ENCODE peak calls at places on chromosome 17, in ten cellular contexts. R is adrenal gland, Y is ascending aorta, B is heart right ventricle, V is body of pancreas, A is stomach, I is tibial nerve, T is left ventricle myocardium inferior, J is GM12878, E is uterus. W is an unnamed sample.
A peak's percentile ranks its signal among the peaks of the same experiment; 100 is the strongest.

GRCh38 chr17:33987162-33987561 is 267.9 kb upstream of the CCL2 start:
- DNase-seq in R (no peak), Y (no peak), B (no peak), V (no peak), A (no peak), I (no peak), T (no peak), J (no peak), E (no peak), W (no peak)

GRCh38 chr17:55811536-55811935 is 60.7 kb downstream of the PCTP start:
- DNase-seq in R (no peak), Y (no peak), B (peak; percentile 32), V (no peak), A (no peak), I (no peak), T (peak; percentile 13), J (no peak), E (no peak), W (no peak)

GRCh38 chr17:55454906-55455474 is 33.4 kb upstream of the MMD start:
- DNase-seq in R (no peak), Y (no peak), B (no peak), V (no peak), A (no peak), I (no peak), T (no peak), J (no peak), E (no peak), W (peak; percentile 73)

GRCh38 chr17:58535431-58535830 is 21.0 kb upstream of the MTMR4 start:
- DNase-seq in R (no peak), Y (no peak), B (no peak), V (no peak), A (no peak), I (no peak), T (no peak), J (no peak), E (no peak), W (no peak)

GRCh38 chr17:68600123-68600880 is 865 bp downstream of the FAM20A start:
- DNase-seq in R (no peak), Y (no peak), B (peak; percentile 24), V (peak; percentile 38), A (peak; percentile 72), I (no peak), T (peak; percentile 56), J (no peak), E (peak; percentile 68), W (no peak)

GRCh38 chr17:76781056-76781982 is 43.4 kb downstream of the MFSD11 start:
- DNase-seq in R (no peak), Y (no peak), B (no peak), V (no peak), A (no peak), I (no peak), T (no peak), J (no peak), E (no peak), W (no peak)

GRCh38 chr17:4003501-4004421 is 39.5 kb upstream of the ATP2A3 start:
- DNase-seq in R (no peak), Y (peak; percentile 63), B (peak; percentile 36), V (peak; percentile 86), A (peak; percentile 81), I (no peak), T (no peak), J (no peak), E (no peak), W (no peak)

GRCh38 chr17:63116228-63116627 is 150.2 kb downstream of the TANC2 start:
- DNase-seq in R (no peak), Y (no peak), B (no peak), V (no peak), A (no peak), I (no peak), T (no peak), J (no peak), E (no peak), W (no peak)

GRCh38 chr17:58085039-58085715 is 2.0 kb downstream of the DYNLL2 start:
- DNase-seq in R (no peak), Y (no peak), B (no peak), V (no peak), A (no peak), I (no peak), T (no peak), J (no peak), E (no peak), W (no peak)

GRCh38 chr17:35086931-35087573 is 23.5 kb upstream of the RFFL start:
- DNase-seq in R (no peak), Y (no peak), B (no peak), V (no peak), A (no peak), I (no peak), T (no peak), J (no peak), E (no peak), W (no peak)

GRCh38 chr17:50426814-50427787 is 1.1 kb downstream of the ACSF2 start:
- DNase-seq in R (peak; percentile 42), Y (no peak), B (peak; percentile 20), V (peak; percentile 26), A (peak; percentile 56), I (no peak), T (peak; percentile 17), J (no peak), E (peak; percentile 19), W (no peak)

GRCh38 chr17:80219777-80220708 is at the start of the genes SGSH and SLC26A11:
- DNase-seq in R (peak; percentile 89), Y (peak; percentile 88), B (peak; percentile 82), V (peak; percentile 88), A (peak; percentile 87), I (peak; percentile 68), T (peak; percentile 86), J (no peak), E (peak; percentile 78), W (no peak)

GRCh38 chr17:80223142-80223815 is 3.1 kb downstream of the SLC26A11 start:
- DNase-seq in R (no peak), Y (no peak), B (no peak), V (no peak), A (no peak), I (no peak), T (no peak), J (no peak), E (no peak), W (no peak)

GRCh38 chr17:80222376-80223141 is 2.3 kb downstream of the SLC26A11 start:
- DNase-seq in R (no peak), Y (no peak), B (no peak), V (no peak), A (no peak), I (no peak), T (no peak), J (no peak), E (no peak), W (no peak)

GRCh38 chr17:80220709-80221215 is 535 bp downstream of the SLC26A11 start:
- DNase-seq in R (peak; percentile 53), Y (no peak), B (no peak), V (peak; percentile 37), A (no peak), I (no peak), T (no peak), J (no peak), E (peak; percentile 40), W (no peak)

DNA sequence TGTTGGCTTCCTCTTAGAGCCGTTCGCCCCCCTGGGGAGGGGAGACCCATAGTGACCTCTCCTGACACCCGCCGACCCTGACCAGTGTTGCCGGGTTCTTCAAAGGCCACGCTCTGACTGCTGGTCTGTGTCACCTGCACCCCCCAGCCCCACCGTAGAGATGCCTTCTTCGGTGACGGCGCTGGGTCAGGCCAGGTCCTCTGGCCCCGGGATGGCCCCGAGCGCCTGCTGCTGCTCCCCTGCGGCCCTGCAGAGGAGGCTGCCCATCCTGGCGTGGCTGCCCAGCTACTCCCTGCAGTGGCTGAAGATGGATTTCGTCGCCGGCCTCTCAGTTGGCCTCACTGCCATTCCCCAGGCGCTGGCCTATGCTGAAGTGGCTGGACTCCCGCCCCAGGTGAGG is 1.2 kb downstream of the SLC26A11 start:
- DNase-seq in R (peak; percentile 49), Y (no peak), B (no peak), V (no peak), A (no peak), I (no peak), T (no peak), J (no peak), E (no peak), W (no peak)
- H3K4me3 ChIP-seq in R (peak overlapping the region; percentile 86), Y (peak overlapping the region; percentile 96), B (peak overlapping the region; percentile 98), V (no peak overlapping the region), A (peak overlapping the region; percentile 99), I (peak overlapping the region; percentile 98), T (peak overlapping the region; percentile 98), J (no peak overlapping the region), E (peak overlapping the region; percentile 99), W (peak overlapping the region; percentile 87)

GRCh38 chr17:42676424-42677011 is at the start of gene PLEKHH3:
- DNase-seq in R (no peak), Y (peak; percentile 69), B (no peak), V (no peak), A (no peak), I (no peak), T (no peak), J (no peak), E (no peak), W (no peak)
- TF ChIP-seq CTCF in R (no peak), Y (no peak), B (peak; percentile 25), V (no peak), A (no peak), I (peak; percentile 29), T (peak; percentile 49), J (no peak), E (peak; percentile 32), W (peak; percentile 11)

DNA sequence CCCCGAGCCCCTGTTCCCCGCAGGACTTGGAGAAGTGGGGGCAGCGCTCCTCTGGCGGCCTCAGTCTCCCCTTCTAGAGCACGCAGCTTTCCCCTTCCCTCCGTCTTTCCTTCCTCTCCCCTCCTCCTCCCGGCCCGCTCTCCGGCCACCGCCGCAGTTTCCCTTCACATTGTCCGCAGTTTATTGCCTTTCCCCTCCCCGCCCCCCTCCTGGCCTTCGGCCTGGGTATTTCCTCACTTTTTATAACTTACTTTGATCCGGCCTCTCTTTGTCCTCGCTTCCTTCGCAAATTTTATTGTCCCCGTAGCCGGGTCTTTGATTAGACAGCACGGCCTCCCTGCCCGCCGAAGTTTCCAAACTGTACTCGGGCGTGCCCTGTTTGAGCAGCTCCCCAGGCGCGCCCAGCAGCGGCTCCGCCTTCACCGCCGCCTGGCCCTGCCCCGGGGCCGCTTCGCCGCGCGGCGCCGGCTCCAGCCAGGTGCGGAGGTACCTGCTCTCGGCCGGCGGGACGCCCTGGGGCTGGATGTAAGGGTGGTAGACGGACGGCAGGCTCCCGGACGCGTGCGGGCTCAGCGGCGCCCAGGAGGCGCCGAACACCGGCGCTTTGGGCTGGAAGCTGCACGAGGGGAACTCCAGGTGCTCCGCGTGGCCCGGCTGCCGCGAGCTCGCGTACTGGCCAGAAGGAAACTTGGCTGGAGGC is 506 bp downstream of the HOXB9 start:
- DNase-seq in R (no peak), Y (no peak), B (no peak), V (peak; percentile 28), A (peak; percentile 46), I (no peak), T (no peak), J (no peak), E (peak; percentile 52), W (no peak)
- H3K36me3 ChIP-seq in R (no peaks in the 10 kb centered on the region), Y (no peaks in the 10 kb centered on the region), B (no peaks in the 10 kb centered on the region), V (no peaks in the 10 kb centered on the region), A (no peaks in the 10 kb centered on the region), I (no peaks in the 10 kb centered on the region), T (no peaks in the 10 kb centered on the region), J (no peaks in the 10 kb centered on the region), E (no peaks in the 10 kb centered on the region), W (no peaks in the 10 kb centered on the region)

DNA sequence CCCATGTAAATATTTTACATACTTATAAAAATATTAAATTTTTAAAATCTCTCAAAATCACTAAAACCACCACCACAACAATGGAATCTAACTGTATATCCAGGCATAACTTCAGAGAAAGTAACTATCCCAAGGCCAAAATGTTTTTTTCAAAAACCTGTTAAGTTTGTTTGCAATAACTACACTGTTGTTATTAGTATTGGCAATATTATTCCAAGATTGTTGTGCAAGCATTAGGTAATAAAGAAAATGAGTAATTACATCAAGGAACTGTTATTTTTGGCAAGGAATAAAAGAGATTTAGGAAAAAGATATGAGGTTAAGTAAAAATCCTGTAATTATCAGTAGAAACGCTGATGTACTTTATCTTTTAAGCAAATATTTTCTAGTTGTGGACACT is 3.4 kb upstream of the KRTAP4-12 start:
- DNase-seq in R (no peak), Y (no peak), B (no peak), V (no peak), A (no peak), I (no peak), T (no peak), J (no peak), E (no peak), W (no peak)
- H3K4me3 ChIP-seq in R (no peak overlapping the region), Y (no peak overlapping the region), B (no peak overlapping the region), V (no peak overlapping the region), A (no peak overlapping the region), I (no peak overlapping the region), T (no peak overlapping the region), J (no peak overlapping the region), E (no peak overlapping the region), W (no peak overlapping the region)

W was measured in BJ.